ENCODE peak calls at places on chromosomes 2 and 18, in four cellular contexts. One of them, this sample, is unnamed.

GRCh38 chr2:68416081-68416675 is 50.9 kb downstream of the FBXO48 start:
- DNase-seq in HCT116: no peak
- DNase-seq in dorsolateral prefrontal cortex: no peak
- DNase-seq in effector memory CD4-positive, alpha-beta T cell: no peak
- DNase-seq in this sample: no peak

GRCh38 chr18:45666520-45666919 is 51.2 kb downstream of the SLC14A2 start:
- DNase-seq in HCT116: no peak
- DNase-seq in dorsolateral prefrontal cortex: no peak
- DNase-seq in effector memory CD4-positive, alpha-beta T cell: no peak
- DNase-seq in this sample: no peak

GRCh38 chr18:57930476-57930875 is 113.5 kb upstream of the NEDD4L start:
- DNase-seq in HCT116: no peak
- DNase-seq in dorsolateral prefrontal cortex: no peak
- DNase-seq in effector memory CD4-positive, alpha-beta T cell: no peak
- DNase-seq in this sample: no peak

GRCh38 chr2:5057895-5058294 is 634.3 kb upstream of the SOX11 start:
- DNase-seq in HCT116: no peak
- DNase-seq in dorsolateral prefrontal cortex: no peak
- DNase-seq in effector memory CD4-positive, alpha-beta T cell: no peak
- DNase-seq in this sample: no peak

GRCh38 chr2:204180671-204181070 is 244.1 kb downstream of the ICOS start:
- DNase-seq in HCT116: no peak
- DNase-seq in dorsolateral prefrontal cortex: no peak
- DNase-seq in effector memory CD4-positive, alpha-beta T cell: no peak
- DNase-seq in this sample: no peak

GRCh38 chr2:80074321-80074720 is 230.2 kb downstream of the LRRTM1 start:
- DNase-seq in HCT116: no peak
- DNase-seq in dorsolateral prefrontal cortex: no peak
- DNase-seq in effector memory CD4-positive, alpha-beta T cell: no peak
- DNase-seq in this sample: no peak

GRCh38 chr2:120291464-120292311 is 39.0 kb downstream of the RALB start:
- DNase-seq in HCT116: peak
- DNase-seq in dorsolateral prefrontal cortex: no peak
- DNase-seq in effector memory CD4-positive, alpha-beta T cell: no peak
- DNase-seq in this sample: peak

GRCh38 chr2:7497223-7497622 is 580.0 kb downstream of the RNF144A start:
- DNase-seq in HCT116: no peak
- DNase-seq in dorsolateral prefrontal cortex: no peak
- DNase-seq in effector memory CD4-positive, alpha-beta T cell: no peak
- DNase-seq in this sample: no peak

GRCh38 chr2:98460573-98461560 is 16.2 kb downstream of the INPP4A start:
- DNase-seq in HCT116: no peak
- DNase-seq in dorsolateral prefrontal cortex: no peak
- DNase-seq in effector memory CD4-positive, alpha-beta T cell: peak
- DNase-seq in this sample: no peak

GRCh38 chr18:43061816-43062215 is 53.7 kb downstream of the RIT2 start:
- DNase-seq in HCT116: no peak
- DNase-seq in dorsolateral prefrontal cortex: no peak
- DNase-seq in effector memory CD4-positive, alpha-beta T cell: no peak
- DNase-seq in this sample: no peak

GRCh38 chr18:59085797-59086196 is 53.9 kb upstream of the SEC11C start:
- DNase-seq in HCT116: no peak
- DNase-seq in dorsolateral prefrontal cortex: no peak
- DNase-seq in effector memory CD4-positive, alpha-beta T cell: no peak
- DNase-seq in this sample: no peak

DNA sequence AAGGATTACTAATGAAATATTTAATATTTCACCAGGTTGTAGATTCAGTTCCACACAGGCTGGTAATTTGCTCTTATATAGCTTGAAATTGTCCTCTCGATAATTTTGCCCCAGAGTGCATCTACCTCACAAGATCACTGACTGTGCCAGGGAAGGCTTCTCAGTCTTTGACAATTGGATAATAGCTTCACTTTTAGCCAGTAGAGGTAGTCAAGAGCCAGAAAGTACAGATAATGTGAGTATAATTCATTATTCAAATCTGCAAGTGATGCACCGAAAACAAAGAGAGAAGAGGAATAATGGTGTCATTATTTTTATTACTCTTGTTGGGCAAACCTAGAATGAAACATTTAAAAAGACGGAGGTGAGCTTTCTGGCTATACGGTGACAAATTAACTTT is 292.8 kb downstream of the EN1 start:
- DNase-seq in HCT116: no peak
- DNase-seq in dorsolateral prefrontal cortex: no peak
- DNase-seq in effector memory CD4-positive, alpha-beta T cell: no peak
- DNase-seq in this sample: no peak
- H3K4me3 ChIP-seq in HCT116: no peak
- H3K4me3 ChIP-seq in dorsolateral prefrontal cortex: no peak
- H3K4me3 ChIP-seq in effector memory CD4-positive, alpha-beta T cell: no peak
- H3K4me3 ChIP-seq in this sample: no peak

GRCh38 chr2:51350100-51350499 is 318.2 kb upstream of the NRXN1 start:
- DNase-seq in HCT116: no peak
- DNase-seq in dorsolateral prefrontal cortex: no peak
- DNase-seq in effector memory CD4-positive, alpha-beta T cell: no peak
- DNase-seq in this sample: no peak
- H3K4me3 ChIP-seq in HCT116: no peak
- H3K4me3 ChIP-seq in dorsolateral prefrontal cortex: no peak
- H3K4me3 ChIP-seq in effector memory CD4-positive, alpha-beta T cell: no peak
- H3K4me3 ChIP-seq in this sample: no peak

GRCh38 chr2:238233625-238234024 is 6.2 kb downstream of the HES6 start:
- DNase-seq in HCT116: no peak
- DNase-seq in dorsolateral prefrontal cortex: no peak
- DNase-seq in effector memory CD4-positive, alpha-beta T cell: no peak
- DNase-seq in this sample: no peak

GRCh38 chr2:238231251-238231793 is 8.5 kb downstream of the HES6 start:
- DNase-seq in HCT116: no peak
- DNase-seq in dorsolateral prefrontal cortex: peak
- DNase-seq in effector memory CD4-positive, alpha-beta T cell: peak
- DNase-seq in this sample: peak

GRCh38 chr2:238228700-238229099 is 11.1 kb downstream of the HES6 start:
- DNase-seq in HCT116: no peak
- DNase-seq in dorsolateral prefrontal cortex: no peak
- DNase-seq in effector memory CD4-positive, alpha-beta T cell: no peak
- DNase-seq in this sample: no peak

GRCh38 chr2:238230699-238231098 is 9.1 kb downstream of the HES6 start:
- DNase-seq in HCT116: no peak
- DNase-seq in dorsolateral prefrontal cortex: no peak
- DNase-seq in effector memory CD4-positive, alpha-beta T cell: no peak
- DNase-seq in this sample: no peak

GRCh38 chr2:238231809-238232208 is 8.0 kb downstream of the HES6 start:
- DNase-seq in HCT116: no peak
- DNase-seq in dorsolateral prefrontal cortex: no peak
- DNase-seq in effector memory CD4-positive, alpha-beta T cell: no peak
- DNase-seq in this sample: no peak
- H3K4me3 ChIP-seq in HCT116: no peak
- H3K4me3 ChIP-seq in dorsolateral prefrontal cortex: no peak
- H3K4me3 ChIP-seq in effector memory CD4-positive, alpha-beta T cell: peak
- H3K4me3 ChIP-seq in this sample: peak

GRCh38 chr18:23994361-23994902 is 20.1 kb upstream of the TTC39C start:
- DNase-seq in HCT116: peak
- DNase-seq in dorsolateral prefrontal cortex: no peak
- DNase-seq in effector memory CD4-positive, alpha-beta T cell: peak
- DNase-seq in this sample: peak

GRCh38 chr18:23998018-23998417 is 16.5 kb upstream of the TTC39C start:
- DNase-seq in HCT116: no peak
- DNase-seq in dorsolateral prefrontal cortex: no peak
- DNase-seq in effector memory CD4-positive, alpha-beta T cell: no peak
- DNase-seq in this sample: no peak

GRCh38 chr18:23992941-23993280 is 21.6 kb upstream of the TTC39C start:
- DNase-seq in HCT116: no peak
- DNase-seq in dorsolateral prefrontal cortex: no peak
- DNase-seq in effector memory CD4-positive, alpha-beta T cell: no peak
- DNase-seq in this sample: no peak

GRCh38 chr18:23992119-23992940 is 22.2 kb upstream of the TTC39C start:
- DNase-seq in HCT116: no peak
- DNase-seq in dorsolateral prefrontal cortex: no peak
- DNase-seq in effector memory CD4-positive, alpha-beta T cell: peak
- DNase-seq in this sample: peak

DNA sequence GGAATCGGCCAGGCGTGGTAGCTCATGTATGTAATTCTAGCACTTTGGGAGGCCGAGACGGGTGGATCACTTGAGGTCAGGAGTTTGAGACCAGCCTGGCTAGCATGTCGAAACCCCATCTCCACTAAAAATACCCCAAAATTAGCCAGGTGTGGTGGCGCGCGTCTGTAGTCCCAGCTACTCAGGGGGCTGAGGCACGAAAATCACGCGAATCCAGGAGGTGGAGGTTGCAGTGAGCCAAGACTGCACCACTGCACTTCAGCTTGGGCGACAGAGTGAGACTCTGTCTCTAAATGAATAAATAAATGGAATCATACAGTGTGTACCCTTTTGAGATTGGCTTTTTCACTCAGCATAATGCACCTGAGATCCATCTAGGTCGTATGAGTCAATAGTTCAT is 19.4 kb upstream of the TTC39C start:
- DNase-seq in HCT116: no peak
- DNase-seq in dorsolateral prefrontal cortex: no peak
- DNase-seq in effector memory CD4-positive, alpha-beta T cell: no peak
- DNase-seq in this sample: no peak
- H3K4me3 ChIP-seq in HCT116: no peak
- H3K4me3 ChIP-seq in dorsolateral prefrontal cortex: no peak
- H3K4me3 ChIP-seq in effector memory CD4-positive, alpha-beta T cell: peak
- H3K4me3 ChIP-seq in this sample: no peak

This sample was measured in testis.